ENCODE peak calls at places on chromosomes 1 and 21, in four cellular contexts. Q, B, C and E are unnamed samples.
A peak's percentile ranks its signal among the peaks of the same experiment; 100 is the strongest.

GRCh38 chr1:212651521-212651920 is 43.0 kb downstream of the ATF3 start:
- DNase-seq in B (no peak), Q (no peak), C (no peak), E (no peak)

GRCh38 chr21:44684483-44684882 is 2.5 kb upstream of the KRTAP12-1 start:
- DNase-seq in B (no peak), Q (no peak), C (no peak), E (no peak)

GRCh38 chr1:241533375-241534115 is 1.4 kb downstream of the KMO start:
- DNase-seq in Q (no peak), B (peak; percentile 38), C (no peak), E (no peak)

GRCh38 chr1:231408528-231409094 is 13.5 kb downstream of the EGLN1 start:
- DNase-seq in Q (no peak), B (no peak), C (no peak), E (no peak)

GRCh38 chr1:198677027-198677426 is 38.2 kb downstream of the PTPRC start:
- DNase-seq in B (no peak), Q (no peak), C (no peak), E (no peak)

GRCh38 chr1:244049969-244050834 is 881 bp upstream of the ZBTB18 start:
- DNase-seq in B (peak; percentile 48), Q (peak; percentile 16), C (no peak), E (peak; percentile 34)

GRCh38 chr1:175195281-175195680 is 2.7 kb upstream of the KIAA0040 start:
- DNase-seq in Q (no peak), C (no peak), B (no peak), E (no peak)

GRCh38 chr1:9275567-9276034 is 17.1 kb upstream of the SPSB1 start:
- DNase-seq in B (peak; percentile 92), Q (peak; percentile 28), C (peak; percentile 89), E (peak; percentile 80)

GRCh38 chr1:178344513-178345077 is 152.2 kb downstream of the CLEC20A start:
- DNase-seq in B (peak; percentile 82), Q (peak; percentile 2), C (no peak), E (no peak)

DNA sequence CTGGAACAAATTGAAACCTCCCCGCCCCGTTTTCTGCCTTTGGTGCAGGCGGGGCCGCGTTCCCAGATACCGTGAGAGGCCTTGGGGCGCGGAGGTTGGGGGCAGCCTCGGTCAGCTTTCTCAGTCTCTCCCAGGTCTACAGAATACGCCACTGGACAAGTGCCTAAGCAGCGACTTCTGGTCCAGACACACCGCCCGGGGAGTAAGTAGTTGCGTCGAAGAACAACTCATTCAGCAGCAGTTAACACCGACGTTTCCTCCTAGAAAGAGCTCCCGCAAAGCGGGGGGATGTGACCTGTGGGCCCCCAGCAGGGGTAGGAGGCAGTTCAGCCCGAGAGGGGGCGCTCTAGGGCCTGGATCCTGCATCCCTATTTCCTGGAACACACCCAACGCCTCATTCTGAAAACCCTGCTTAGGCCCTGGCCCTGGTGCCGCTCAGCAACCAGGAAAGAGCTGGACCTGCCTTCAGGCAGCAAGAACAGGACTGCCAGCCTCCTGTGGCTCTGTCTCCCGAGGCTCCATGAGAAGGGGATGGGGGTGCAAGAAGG is 6.5 kb upstream of the BARHL2 start:
- DNase-seq in C (no peak), B (peak; percentile 8), Q (no peak), E (peak; percentile 61)
- H3K4me3 ChIP-seq in C (peak overlapping the region; percentile 45), B (no peak overlapping the region), Q (no peak overlapping the region), E (no peak overlapping the region)

DNA sequence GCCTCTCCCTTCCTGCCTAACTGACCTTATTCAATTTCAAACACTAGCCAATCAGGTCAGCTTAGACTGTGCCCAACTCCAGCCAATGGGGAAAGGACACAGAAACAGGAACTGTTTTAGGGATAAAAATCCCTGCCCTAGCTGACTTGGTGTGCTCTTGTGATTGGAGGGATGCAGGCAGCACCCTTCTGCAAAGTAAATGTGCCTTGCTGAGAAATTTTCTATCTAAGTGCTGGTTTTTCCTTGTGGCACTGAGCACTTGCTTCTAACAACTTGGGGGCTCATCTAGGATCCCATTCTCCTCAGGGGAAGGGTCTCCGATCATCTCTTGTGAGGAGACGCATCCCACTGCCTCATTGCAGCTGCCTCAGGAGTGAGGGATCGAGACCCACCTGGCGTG is 10.7 kb upstream of the CD2 start:
- DNase-seq in B (no peak), C (no peak), Q (no peak), E (no peak)
- H3K4me3 ChIP-seq in B (no peak overlapping the region), C (no peak overlapping the region), Q (no peak overlapping the region), E (no peak overlapping the region)

GRCh38 chr1:30685796-30686165 is 37.6 kb downstream of the MATN1 start:
- DNase-seq in B (no peak), C (peak; percentile 43), Q (no peak), E (no peak)
- H3K4me3 ChIP-seq in B (no peak overlapping the region), C (no peak overlapping the region), Q (no peak overlapping the region), E (peak overlapping the region; percentile 3)

DNA sequence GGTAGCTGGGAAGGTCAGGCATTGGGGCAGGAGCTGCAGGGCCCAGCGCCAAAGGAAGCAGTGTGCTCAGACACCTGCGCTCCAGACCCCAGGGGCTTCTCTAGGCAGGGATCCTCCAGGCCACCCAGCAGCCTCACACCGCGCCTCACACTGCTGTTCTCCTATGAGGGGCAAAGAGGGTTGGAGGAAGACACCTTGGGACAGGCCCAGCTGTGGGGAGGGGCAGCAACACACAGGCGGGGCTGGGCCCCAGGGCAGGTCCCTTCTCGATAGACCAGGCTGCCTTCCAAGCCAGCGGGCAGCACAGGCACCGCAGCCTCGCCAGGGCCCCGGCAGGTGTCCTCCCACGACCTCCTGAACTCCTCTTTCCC is 20.7 kb upstream of the PRSS38 start:
- DNase-seq in C (no peak), B (no peak), Q (no peak), E (no peak)
- H3K4me3 ChIP-seq in C (no peak overlapping the region), B (no peak overlapping the region), Q (no peak overlapping the region), E (no peak overlapping the region)

DNA sequence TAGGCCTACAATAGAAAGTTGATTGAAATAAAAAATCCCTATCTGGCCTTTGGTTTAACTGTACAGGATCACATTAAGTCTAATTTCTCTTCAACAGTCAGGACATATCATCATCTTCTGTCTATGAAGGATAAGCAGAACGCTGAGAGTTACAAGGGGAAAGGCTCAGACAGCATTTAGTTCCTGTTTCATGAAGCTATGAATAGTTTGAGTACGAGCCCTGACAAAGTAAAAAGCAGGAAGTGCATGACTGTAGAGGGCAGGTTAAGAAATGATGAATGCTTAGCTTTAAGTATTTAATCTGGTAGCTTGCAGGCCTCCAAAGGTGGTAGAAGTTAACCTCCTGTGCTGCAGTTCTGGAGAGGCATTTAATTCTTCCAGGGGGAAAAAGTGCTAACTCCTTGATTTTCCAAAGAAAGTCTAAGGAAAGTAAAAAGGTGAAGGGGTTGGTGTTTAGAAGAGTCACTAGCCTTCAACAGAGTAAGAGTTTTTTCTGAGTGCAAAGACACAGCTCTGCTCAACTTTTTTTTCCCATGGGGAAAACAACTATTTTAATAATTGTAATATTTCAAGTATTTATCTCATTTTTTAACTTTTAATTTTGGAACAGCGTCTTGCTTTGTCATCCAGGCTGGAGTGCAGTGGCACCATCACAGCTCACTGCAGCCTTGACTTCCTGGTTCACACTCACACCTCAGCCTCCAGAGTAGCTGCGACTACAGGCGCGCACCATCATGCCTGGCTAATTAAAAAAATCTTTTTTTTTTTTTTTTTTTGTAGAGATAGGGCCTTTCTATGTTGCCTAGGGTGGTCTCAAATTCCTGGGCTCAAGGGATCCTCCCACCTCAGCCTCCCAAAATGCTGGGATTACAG is 202.8 kb downstream of the APP start:
- DNase-seq in Q (no peak), B (peak; percentile 47), C (no peak), E (no peak)
- H3K4me3 ChIP-seq in Q (no peak overlapping the region), B (no peak overlapping the region), C (no peak overlapping the region), E (no peak overlapping the region)

GRCh38 chr1:201471772-201472171 is 2.8 kb upstream of the PHLDA3 start:
- DNase-seq in C (no peak), B (no peak), Q (no peak), E (peak; percentile 33)

GRCh38 chr1:201468501-201468843 is 516 bp downstream of the PHLDA3 start:
- DNase-seq in B (no peak), C (peak; percentile 71), Q (no peak), E (peak; percentile 43)

GRCh38 chr1:201468844-201469644 is at the start of gene PHLDA3:
- DNase-seq in Q (peak; percentile 84), C (peak; percentile 94), B (peak; percentile 72), E (peak; percentile 84)

GRCh38 chr1:201470581-201470980 is 1.6 kb upstream of the PHLDA3 start:
- DNase-seq in B (no peak), C (no peak), Q (no peak), E (no peak)

DNA sequence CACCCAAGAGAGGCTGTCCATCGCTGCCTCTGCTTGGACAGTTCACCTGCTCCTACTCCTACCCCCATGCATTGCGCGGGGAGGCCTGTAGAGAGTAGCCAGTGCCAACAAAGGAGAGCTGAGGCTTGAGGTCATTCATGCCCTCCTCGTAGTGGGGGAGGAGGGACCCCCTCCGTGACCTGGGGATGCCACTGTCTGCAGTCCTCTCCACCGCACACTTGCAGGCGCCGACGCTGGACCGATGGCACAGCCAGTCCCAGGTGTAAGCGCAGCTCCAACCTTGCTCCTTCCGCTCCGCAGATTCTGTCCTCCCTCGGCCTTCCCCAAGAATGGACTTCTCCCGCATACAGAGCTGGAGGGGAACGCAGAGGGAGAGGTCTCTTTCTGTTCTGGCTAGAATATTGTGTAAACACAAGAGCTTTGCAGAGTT is 672 bp upstream of the PHLDA3 start:
- DNase-seq in C (no peak), Q (no peak), B (no peak), E (no peak)
- H3K4me3 ChIP-seq in C (peak overlapping the region; percentile 91), Q (no peak overlapping the region), B (no peak overlapping the region), E (peak overlapping the region; percentile 81)